ENCODE peak calls at places on chromosomes 13 and 19, in seven cellular contexts. A is neural progenitor cell, L is tibial nerve, H is left lung, S is K562, G is H9, T is left ventricle myocardium inferior. Z is an unnamed sample.

GRCh38 chr19:54653181-54653809 is 9.5 kb upstream of the LILRB4 start:
- DNase-seq in H (no peak), L (no peak), T (no peak), S (peak; percentile 53), G (no peak), A (no peak), Z (no peak)

GRCh38 chr13:32947411-32947810 is 68.8 kb upstream of the KL start:
- DNase-seq in A (no peak), L (no peak), H (no peak), S (no peak), T (no peak), G (no peak), Z (no peak)

GRCh38 chr13:59690857-59691500 is 472.7 kb downstream of the DIAPH3 start:
- DNase-seq in A (no peak), G (no peak), L (no peak), H (no peak), S (no peak), T (no peak), Z (no peak)

GRCh38 chr19:3270908-3271307 is 46.4 kb downstream of the CELF5 start:
- DNase-seq in T (no peak), G (peak; percentile 53), L (no peak), A (peak; percentile 90), H (no peak), S (peak; percentile 70), Z (no peak)

GRCh38 chr13:111093634-111094033 is 21.5 kb upstream of the ARHGEF7 start:
- DNase-seq in T (no peak), S (no peak), A (no peak), G (no peak), H (no peak), L (no peak), Z (no peak)

GRCh38 chr19:32404939-32405430 is 585 bp upstream of the DPY19L3 start:
- DNase-seq in L (peak; percentile 50), H (peak; percentile 60), G (no peak), A (peak; percentile 84), T (peak; percentile 71), S (no peak), Z (peak; percentile 15)

GRCh38 chr19:48623556-48624066 is 4.3 kb downstream of the SPHK2 start:
- DNase-seq in A (peak; percentile 47), L (no peak), T (no peak), G (no peak), S (no peak), H (no peak), Z (no peak)

GRCh38 chr13:112803422-112803821 is 113.6 kb downstream of the ATP11A start:
- DNase-seq in H (no peak), L (no peak), S (no peak), G (no peak), T (no peak), A (no peak), Z (no peak)

GRCh38 chr19:4589579-4590410 is 30.3 kb upstream of the SEMA6B start:
- DNase-seq in T (peak; percentile 41), S (peak; percentile 71), H (no peak), A (peak; percentile 34), G (no peak), L (no peak), Z (no peak)

GRCh38 chr13:48843630-48844380 is 131.9 kb upstream of the FNDC3A start:
- DNase-seq in A (no peak), T (no peak), H (no peak), G (no peak), L (no peak), S (peak; percentile 5), Z (no peak)

GRCh38 chr13:24213932-24214331 is 53.4 kb downstream of the SPATA13 start:
- DNase-seq in S (no peak), H (no peak), A (no peak), L (no peak), T (no peak), G (no peak), Z (no peak)

GRCh38 chr13:42735011-42735410 is 46.4 kb upstream of the FAM216B start:
- DNase-seq in T (no peak), A (no peak), S (no peak), L (no peak), G (no peak), H (no peak), Z (no peak)

GRCh38 chr19:13026478-13026999 is 31.3 kb downstream of the NFIX start:
- DNase-seq in A (no peak), T (no peak), G (no peak), H (no peak), S (no peak), L (no peak), Z (no peak)

GRCh38 chr19:38617764-38618589 is at the start of gene MAP4K1:
- DNase-seq in L (no peak), G (no peak), A (peak; percentile 20), S (no peak), T (peak; percentile 37), H (peak; percentile 67), Z (peak; percentile 52)

GRCh38 chr19:34505321-34506025 is 23.9 kb downstream of the WTIP start:
- DNase-seq in S (peak; percentile 8), G (no peak), H (peak; percentile 22), L (no peak), A (no peak), T (no peak), Z (no peak)

GRCh38 chr13:109088528-109088927 is 459.1 kb downstream of the MYO16 start:
- DNase-seq in A (peak; percentile 5), T (no peak), H (no peak), G (no peak), S (no peak), L (no peak), Z (no peak)

GRCh38 chr19:632228-633067 is 889 bp downstream of the POLRMT start:
- DNase-seq in S (peak; percentile 76), T (no peak), G (peak; percentile 67), L (peak; percentile 52), H (no peak), A (peak; percentile 77), Z (no peak)

DNA sequence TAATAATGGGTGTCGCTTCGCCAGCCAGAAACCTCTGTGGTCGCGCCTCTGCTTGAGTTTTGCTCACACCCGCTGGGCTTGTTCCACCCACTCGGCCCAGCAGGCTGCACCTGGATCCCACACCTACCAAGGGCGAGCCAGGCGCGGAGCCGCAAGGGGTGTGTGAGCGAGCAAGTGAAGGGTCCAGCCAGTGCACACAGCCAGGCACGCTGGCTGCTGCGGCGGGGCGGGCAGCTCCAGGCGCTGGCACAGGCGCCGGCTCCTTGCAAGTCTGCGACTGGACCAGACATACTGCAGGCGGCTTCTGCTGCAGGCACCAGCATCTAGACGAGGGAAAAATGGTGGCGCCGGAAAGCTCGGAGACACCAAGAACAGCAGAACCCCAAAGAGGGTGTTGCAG is 1.8 kb upstream of the ZNF256 start:
- DNase-seq in A (no peak), S (no peak), L (no peak), H (no peak), G (no peak), T (peak; percentile 14), Z (no peak)
- H3K9me3 ChIP-seq in A (no peaks in the 10 kb centered on the region), S (no peaks in the 10 kb centered on the region), L (peaks cover 5% of the 10 kb centered on the region), H (peaks cover 85% of the 10 kb centered on the region), G (peaks cover 15% of the 10 kb centered on the region), T (peaks cover 21% of the 10 kb centered on the region), Z (no peaks in the 10 kb centered on the region)

GRCh38 chr13:66074018-66074615 is 1156.0 kb downstream of the PCDH9 start:
- DNase-seq in L (no peak), S (no peak), T (no peak), G (no peak), H (no peak), A (no peak), Z (no peak)

GRCh38 chr13:66076417-66076816 is 1153.7 kb downstream of the PCDH9 start:
- DNase-seq in L (no peak), A (no peak), G (no peak), H (no peak), S (no peak), T (no peak), Z (no peak)

GRCh38 chr13:66071608-66072007 is 1158.5 kb downstream of the PCDH9 start:
- DNase-seq in G (no peak), S (no peak), L (no peak), A (no peak), T (no peak), H (no peak), Z (no peak)

GRCh38 chr13:66077286-66077685 is 1152.8 kb downstream of the PCDH9 start:
- DNase-seq in H (no peak), L (no peak), G (no peak), S (no peak), A (no peak), T (no peak), Z (no peak)
- H3K9me3 ChIP-seq in H (no peaks in the 10 kb centered on the region), L (no peaks in the 10 kb centered on the region), G (no peaks in the 10 kb centered on the region), S (no peaks in the 10 kb centered on the region), A (no peaks in the 10 kb centered on the region), T (no peaks in the 10 kb centered on the region), Z (peaks cover 3% of the 10 kb centered on the region)

GRCh38 chr19:56623006-56623405 is 20.0 kb upstream of the SMIM17 start:
- DNase-seq in S (no peak), G (no peak), H (no peak), T (no peak), L (no peak), A (no peak), Z (no peak)

GRCh38 chr19:56617531-56617930 is 22.4 kb downstream of the ZNF71 start:
- DNase-seq in T (no peak), H (no peak), S (no peak), G (no peak), A (no peak), L (no peak), Z (no peak)

GRCh38 chr19:56625708-56626107 is 17.3 kb upstream of the SMIM17 start:
- DNase-seq in A (no peak), G (no peak), T (no peak), H (no peak), S (no peak), L (no peak), Z (no peak)

GRCh38 chr19:56619131-56619530 is 23.8 kb upstream of the SMIM17 start:
- DNase-seq in S (no peak), T (no peak), H (no peak), L (no peak), G (no peak), A (no peak), Z (no peak)

GRCh38 chr19:56622374-56622773 is 20.6 kb upstream of the SMIM17 start:
- DNase-seq in L (no peak), S (no peak), A (no peak), T (no peak), G (no peak), H (no peak), Z (no peak)
- H3K9me3 ChIP-seq in L (no peaks in the 10 kb centered on the region), S (peaks cover 2% of the 10 kb centered on the region), A (no peaks in the 10 kb centered on the region), T (peaks cover 90% of the 10 kb centered on the region), G (peaks cover 13% of the 10 kb centered on the region), H (peaks cover 100% of the 10 kb centered on the region), Z (peaks cover 23% of the 10 kb centered on the region)

DNA sequence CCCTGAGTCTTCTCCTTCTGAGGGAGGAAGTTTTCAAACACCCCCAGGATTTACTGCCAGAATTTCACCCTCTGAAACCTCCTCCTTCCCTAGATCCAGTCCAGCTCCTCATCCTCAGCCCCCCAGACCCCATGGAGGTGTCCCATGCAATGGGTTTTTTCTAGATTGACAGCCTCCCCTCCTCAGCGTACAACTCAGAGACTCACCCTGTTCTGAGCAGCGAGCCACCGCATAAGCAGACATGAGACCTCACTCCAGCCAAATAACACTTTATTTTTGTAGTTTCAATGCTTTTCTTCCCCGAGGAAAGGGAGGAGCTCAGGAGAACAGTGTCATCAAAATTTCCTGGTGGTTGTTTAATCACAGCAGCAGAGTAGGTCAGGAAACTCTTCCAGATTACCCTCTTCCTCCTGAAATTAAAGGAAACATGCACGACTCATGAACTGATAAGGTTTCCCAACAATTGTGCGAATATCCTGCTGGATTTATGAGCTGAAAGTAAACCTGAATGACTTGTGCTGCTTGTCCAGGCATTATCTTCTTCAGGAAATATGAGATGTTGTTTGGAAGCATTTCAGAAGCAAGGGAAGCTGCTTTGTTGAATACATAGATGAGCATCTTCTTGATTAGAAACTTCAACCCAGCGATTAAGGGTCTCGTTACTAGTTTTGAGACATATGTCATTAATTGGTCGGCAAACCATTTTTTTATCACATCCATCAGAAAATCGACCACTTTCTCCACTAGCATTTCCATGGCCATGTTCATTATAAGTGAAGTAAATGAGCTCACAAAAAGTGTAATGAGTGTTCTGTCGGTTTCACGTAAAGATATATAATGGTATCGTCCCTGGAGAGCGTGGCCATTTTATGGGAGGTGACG is 36.2 kb downstream of the ERICH4 start:
- DNase-seq in L (no peak), S (no peak), G (no peak), H (no peak), A (no peak), T (no peak), Z (no peak)
- H3K9me3 ChIP-seq in L (no peaks in the 10 kb centered on the region), S (no peaks in the 10 kb centered on the region), G (peaks cover 49% of the 10 kb centered on the region), H (no peaks in the 10 kb centered on the region), A (no peaks in the 10 kb centered on the region), T (peaks cover 6% of the 10 kb centered on the region), Z (no peaks in the 10 kb centered on the region)